ENCODE peak calls at places on chromosomes 16 and 17, in ten cellular contexts. P is kidney tubule cell, N is hypothalamus, F is SW 1271, A is brain microvascular endothelial cell, G is NCI-H1417, C is hippocampal formation, O is left cardiac atrium, B is neural crest cell, Q is RPMI7951. W is an unnamed sample.

GRCh38 chr17:7351665-7352558 is at the start of gene KCTD11:
- DNase-seq in G (peak; percentile 33), Q (peak; percentile 90), N (peak; percentile 58), P (peak; percentile 99), F (peak; percentile 85), B (peak; percentile 69), A (peak; percentile 83), O (peak; percentile 93), C (peak; percentile 84), W (no peak)

GRCh38 chr17:74078363-74078762 is 125.1 kb upstream of the RPL38 start:
- DNase-seq in Q (no peak), G (no peak), B (no peak), N (no peak), O (no peak), F (no peak), C (no peak), A (no peak), P (no peak), W (no peak)

GRCh38 chr17:81418710-81419332 is 23.6 kb downstream of the BAHCC1 start:
- DNase-seq in Q (no peak), O (no peak), B (no peak), P (peak; percentile 40), N (no peak), G (no peak), C (no peak), F (no peak), A (no peak), W (no peak)

GRCh38 chr17:17146791-17147406 is 59.2 kb downstream of the PLD6 start:
- DNase-seq in C (no peak), F (peak; percentile 31), Q (peak; percentile 9), N (no peak), P (peak; percentile 13), O (no peak), G (no peak), B (no peak), A (no peak), W (no peak)

GRCh38 chr17:81824595-81824994 is 8.5 kb downstream of the MCRIP1 start:
- DNase-seq in C (no peak), G (no peak), A (no peak), B (no peak), F (no peak), P (no peak), O (no peak), N (no peak), Q (no peak), W (no peak)

GRCh38 chr17:49595328-49595727 is 19.7 kb downstream of the NXPH3 start:
- DNase-seq in N (no peak), A (no peak), Q (no peak), O (no peak), B (no peak), P (no peak), C (no peak), G (no peak), F (no peak), W (no peak)

GRCh38 chr16:30785126-30786106 is 1.6 kb downstream of the ZNF629 start:
- DNase-seq in B (no peak), O (no peak), P (no peak), C (no peak), N (no peak), Q (no peak), G (no peak), F (no peak), A (no peak), W (no peak)

GRCh38 chr16:89784409-89784808 is 32.0 kb downstream of the FANCA start:
- DNase-seq in O (no peak), Q (no peak), B (no peak), C (no peak), N (no peak), G (no peak), F (no peak), A (no peak), P (no peak), W (no peak)

GRCh38 chr17:39679521-39680192 is 8.2 kb downstream of the PGAP3 start:
- DNase-seq in C (no peak), G (no peak), F (no peak), B (no peak), P (no peak), N (no peak), Q (no peak), O (no peak), A (no peak), W (no peak)

GRCh38 chr16:49213594-49213993 is 68.0 kb downstream of the CBLN1 start:
- DNase-seq in P (no peak), Q (no peak), A (no peak), N (no peak), B (no peak), O (no peak), C (no peak), G (no peak), F (no peak), W (no peak)

GRCh38 chr17:78885956-78886355 is 17.0 kb downstream of the CEP295NL start:
- DNase-seq in C (no peak), P (peak; percentile 35), F (no peak), N (no peak), O (no peak), G (no peak), A (no peak), Q (peak; percentile 24), B (no peak), W (no peak)

GRCh38 chr17:7720125-7720524 is 2.6 kb downstream of the DNAH2 start:
- DNase-seq in A (no peak), P (no peak), B (no peak), F (no peak), C (no peak), N (no peak), O (no peak), G (no peak), Q (no peak), W (no peak)

GRCh38 chr17:4934173-4934979 is 2.3 kb downstream of the GP1BA start:
- DNase-seq in N (no peak), B (no peak), A (peak; percentile 33), G (no peak), O (no peak), C (no peak), P (peak; percentile 89), F (peak; percentile 33), Q (peak; percentile 78), W (no peak)

GRCh38 chr16:82298472-82298871 is 128.4 kb upstream of the MPHOSPH6 start:
- DNase-seq in G (no peak), Q (no peak), P (no peak), B (no peak), A (no peak), C (no peak), O (no peak), F (no peak), N (no peak), W (no peak)

W was measured in NCI-H1436 treated with DMSO at 0.1 percent for 48 hours.